ENCODE peak calls at places on chromosome 20, in ten cellular contexts. O is hepatocyte; C is adrenal gland; Y is stomach; A is thyroid gland; Z is effector memory CD4-positive, alpha-beta T cell; S is gastrocnemius medialis; T is WERI-Rb-1; U is heart right ventricle; X is esophagus squamous epithelium. L is an unnamed sample. For H3K36me3, the result is how much of the 10 kb centered on the place peaks cover.

GRCh38 chr20:47929368-47930115 is 144.3 kb upstream of the SULF2 start:
- DNase-seq in T (no peak), S (peak), O (no peak), C (peak), U (no peak), X (no peak), Z (no peak), Y (no peak), A (no peak), L (no peak)

GRCh38 chr20:53867741-53868351 is 202.5 kb downstream of the BCAS1 start:
- DNase-seq in Z (no peak), S (no peak), O (no peak), T (no peak), C (no peak), Y (no peak), A (no peak), U (no peak), X (no peak), L (no peak)

GRCh38 chr20:2658414-2659354 is 5.3 kb downstream of the IDH3B start:
- DNase-seq in Z (no peak), X (no peak), Y (no peak), C (no peak), U (no peak), A (no peak), S (no peak), T (no peak), O (no peak), L (no peak)

GRCh38 chr20:2840967-2841531 is 504 bp downstream of the VPS16 start:
- DNase-seq in X (no peak), U (peak), S (no peak), Y (peak), A (peak), C (peak), Z (no peak), O (peak), T (peak), L (peak)

GRCh38 chr20:51228763-51229162 is 205.9 kb upstream of the KCNG1 start:
- DNase-seq in Z (no peak), U (no peak), Y (no peak), S (no peak), O (no peak), C (no peak), A (no peak), X (no peak), T (no peak), L (no peak)

GRCh38 chr20:7859371-7859802 is 80.9 kb downstream of the HAO1 start:
- DNase-seq in U (no peak), T (peak), X (no peak), C (peak), S (no peak), Z (no peak), Y (no peak), O (peak), A (peak), L (no peak)

GRCh38 chr20:53943522-53944291 is 126.7 kb downstream of the BCAS1 start:
- DNase-seq in C (peak), U (no peak), S (no peak), Y (no peak), A (peak), X (no peak), T (no peak), Z (no peak), O (no peak), L (no peak)

GRCh38 chr20:11395581-11395980 is 522.1 kb upstream of the BTBD3 start:
- DNase-seq in O (no peak), Z (no peak), T (no peak), U (no peak), X (no peak), S (no peak), C (no peak), Y (no peak), A (no peak), L (no peak)

GRCh38 chr20:3980260-3981131 is 34.9 kb downstream of the RNF24 start:
- DNase-seq in S (no peak), A (no peak), X (no peak), C (peak), U (no peak), O (peak), Z (peak), T (no peak), Y (no peak), L (no peak)

GRCh38 chr20:61135266-61135665 is 116.8 kb upstream of the CDH4 start:
- DNase-seq in Z (no peak), T (no peak), S (no peak), A (no peak), O (no peak), Y (no peak), C (no peak), X (no peak), U (no peak), L (no peak)

GRCh38 chr20:62511915-62512610 is 36.3 kb upstream of the GATA5 start:
- DNase-seq in C (no peak), A (no peak), S (peak), T (peak), U (peak), O (no peak), Y (no peak), Z (no peak), X (no peak), L (peak)

GRCh38 chr20:5400164-5400762 is 83.5 kb upstream of the PROKR2 start:
- DNase-seq in U (no peak), T (no peak), A (no peak), Z (no peak), O (peak), X (no peak), C (peak), Y (no peak), S (no peak), L (no peak)

GRCh38 chr20:41524980-41525613 is 93.1 kb downstream of the CHD6 start:
- DNase-seq in S (peak), A (peak), O (peak), T (peak), C (peak), X (no peak), Y (peak), Z (no peak), U (peak), L (peak)

GRCh38 chr20:63957690-63958441 is 1.6 kb upstream of the UCKL1 start:
- DNase-seq in A (no peak), T (no peak), Z (no peak), O (peak), C (no peak), X (no peak), Y (peak), U (no peak), S (no peak), L (no peak)

GRCh38 chr20:23541330-23541729 is 27.0 kb downstream of the CST9L start:
- DNase-seq in C (peak), X (no peak), U (no peak), Z (no peak), O (peak), S (no peak), A (no peak), T (peak), Y (no peak), L (no peak)

GRCh38 chr20:36932476-36933426 is 18.8 kb downstream of the SAMHD1 start:
- DNase-seq in U (no peak), Z (no peak), Y (no peak), C (no peak), X (no peak), T (no peak), S (no peak), O (no peak), A (peak), L (no peak)

DNA sequence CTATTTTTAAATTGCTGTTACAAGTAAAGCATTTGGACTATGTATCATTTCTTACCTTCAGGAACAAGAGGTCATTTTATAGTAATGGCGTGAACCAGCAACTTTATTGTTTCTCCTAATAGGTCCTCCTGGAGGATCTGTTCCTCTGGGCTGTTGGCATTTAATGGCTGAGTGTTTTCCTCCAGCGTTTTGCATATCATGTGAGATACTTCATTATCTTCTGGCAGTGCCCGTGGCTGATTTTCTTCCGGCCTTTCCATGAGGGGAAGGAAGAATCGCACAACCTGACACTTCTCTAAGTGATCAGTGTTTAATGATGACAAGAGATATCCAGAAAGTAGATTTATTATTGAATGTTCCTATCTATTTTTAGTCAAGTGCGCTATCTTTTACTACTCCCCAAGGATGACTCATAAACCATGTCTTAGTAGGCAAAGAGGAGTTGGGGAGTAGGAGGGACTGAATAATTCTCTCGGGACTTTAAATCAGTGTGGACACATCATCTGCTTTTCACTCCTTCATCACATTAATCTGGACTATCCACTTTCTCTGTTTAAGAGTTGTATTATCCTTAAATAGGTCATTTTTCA is 149.6 kb downstream of the PLCB4 start:
- DNase-seq in O (no peak), C (peak), Y (no peak), Z (no peak), A (no peak), S (no peak), X (no peak), U (no peak), T (no peak), L (no peak)
- H3K4me3 ChIP-seq in O (no peak), C (no peak), Y (no peak), Z (no peak), A (no peak), S (no peak), X (no peak), U (no peak), T (no peak), L (peak)

GRCh38 chr20:38900606-38901005 is 25.6 kb upstream of the FAM83D start:
- DNase-seq in O (no peak), A (no peak), C (no peak), Z (no peak), S (no peak), X (no peak), Y (no peak), T (no peak), U (no peak), L (no peak)

GRCh38 chr20:38902601-38903000 is 23.6 kb upstream of the FAM83D start:
- DNase-seq in X (no peak), U (no peak), Z (no peak), Y (no peak), A (no peak), O (no peak), T (no peak), C (no peak), S (no peak), L (no peak)

GRCh38 chr20:38905375-38905774 is 20.8 kb upstream of the FAM83D start:
- DNase-seq in T (no peak), O (no peak), X (no peak), Y (no peak), U (no peak), S (no peak), A (no peak), Z (no peak), C (peak), L (no peak)

GRCh38 chr20:38907918-38908677 is 18.1 kb upstream of the FAM83D start:
- DNase-seq in Y (no peak), X (no peak), O (no peak), Z (no peak), C (no peak), S (no peak), U (no peak), A (no peak), T (no peak), L (no peak)

DNA sequence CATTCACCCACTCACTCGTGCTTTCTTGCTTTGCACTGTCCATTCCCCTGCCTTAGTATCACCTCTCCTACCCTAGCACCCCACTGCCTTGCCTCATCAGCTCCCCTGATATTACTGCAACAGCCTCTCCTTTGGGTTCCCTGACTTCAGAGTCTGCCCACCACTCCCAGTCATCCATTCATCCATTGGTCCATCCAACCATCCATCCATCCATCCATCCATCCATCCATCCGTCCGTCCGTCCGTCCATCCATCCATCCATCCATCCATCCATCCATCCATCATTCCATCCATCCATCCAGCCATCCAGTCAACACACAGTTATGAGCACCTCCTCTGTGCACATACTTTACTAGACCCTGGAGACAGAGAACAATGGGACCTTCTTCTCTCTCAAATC is 22.9 kb upstream of the FAM83D start:
- DNase-seq in U (no peak), Z (no peak), A (no peak), C (no peak), Y (no peak), O (no peak), S (no peak), X (no peak), T (no peak), L (no peak)
- H3K36me3 ChIP-seq in U (under half), Z (half or more), A (under half), C (under half), Y (under half), O (under half), S (under half), X (under half), T (under half), L (under half)

GRCh38 chr20:33474097-33474846 is 15.6 kb upstream of the CBFA2T2 start:
- DNase-seq in C (no peak), Y (no peak), S (no peak), T (no peak), Z (no peak), O (peak), U (no peak), X (no peak), A (no peak), L (no peak)

GRCh38 chr20:33472868-33473267 is 17.0 kb upstream of the CBFA2T2 start:
- DNase-seq in T (no peak), A (no peak), Y (no peak), U (no peak), O (no peak), C (no peak), S (no peak), X (no peak), Z (no peak), L (no peak)

GRCh38 chr20:33477386-33478234 is 12.3 kb upstream of the CBFA2T2 start:
- DNase-seq in U (no peak), X (no peak), S (no peak), A (no peak), C (no peak), Y (peak), O (no peak), Z (no peak), T (no peak), L (no peak)

GRCh38 chr20:33474963-33475362 is 14.9 kb upstream of the CBFA2T2 start:
- DNase-seq in S (no peak), U (no peak), Y (no peak), C (no peak), O (no peak), Z (no peak), T (no peak), A (no peak), X (no peak), L (no peak)

GRCh38 chr20:33475381-33476160 is 14.3 kb upstream of the CBFA2T2 start:
- DNase-seq in U (no peak), S (no peak), O (no peak), Y (no peak), C (no peak), Z (no peak), A (no peak), X (no peak), T (peak), L (no peak)
- H3K4me3 ChIP-seq in U (no peak), S (no peak), O (no peak), Y (no peak), C (no peak), Z (no peak), A (no peak), X (no peak), T (peak), L (no peak)

GRCh38 chr20:56517641-56518040 is 6.9 kb upstream of the FAM209A start:
- DNase-seq in X (no peak), U (no peak), A (no peak), S (no peak), Z (no peak), Y (no peak), T (no peak), O (no peak), C (no peak), L (no peak)
- H3K36me3 ChIP-seq in X (half or more), U (under half), A (under half), S (half or more), Z (half or more), Y (half or more), T (under half), O (under half), C (under half), L (half or more)

DNA sequence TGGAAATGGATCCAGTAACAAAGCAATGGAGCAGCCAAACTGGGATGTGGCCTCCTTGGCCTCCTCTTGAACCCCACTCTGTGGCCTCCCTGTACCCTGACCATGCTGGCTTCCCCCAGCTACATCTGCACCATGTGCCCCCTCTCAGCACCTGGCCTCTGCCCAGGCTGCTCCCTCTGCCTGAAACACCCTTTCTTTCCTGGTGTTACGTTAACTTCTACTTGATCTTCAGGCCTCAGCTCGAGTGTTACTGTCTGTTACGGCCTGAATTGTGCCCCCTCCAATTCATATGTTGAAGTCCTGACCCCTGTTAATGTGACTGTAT is 30.2 kb downstream of the NOL4L start:
- DNase-seq in A (no peak), O (no peak), Y (no peak), T (no peak), S (no peak), C (no peak), Z (no peak), X (no peak), U (no peak), L (no peak)
- H3K4me3 ChIP-seq in A (no peak), O (no peak), Y (no peak), T (no peak), S (no peak), C (no peak), Z (no peak), X (no peak), U (no peak), L (no peak)

DNA sequence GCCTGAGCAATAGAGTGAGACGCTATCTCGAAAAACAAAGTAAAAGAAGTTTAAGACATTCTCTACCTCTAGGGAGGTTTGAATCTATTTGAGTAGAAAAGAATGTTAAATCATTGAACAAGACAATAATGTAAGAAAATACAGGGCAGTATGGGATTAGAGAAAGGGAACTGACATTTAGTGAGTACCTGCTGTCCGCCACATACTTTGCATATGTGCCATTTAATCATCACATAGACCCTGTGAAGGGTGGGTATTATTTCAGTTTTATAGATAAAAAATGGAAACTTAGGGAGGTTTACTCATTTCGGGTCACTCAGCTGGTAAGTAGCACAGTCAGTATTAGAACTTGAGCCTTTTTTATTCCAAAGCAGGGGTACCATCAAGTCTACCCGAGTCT is 31.4 kb downstream of the STK4 start:
- DNase-seq in X (no peak), C (no peak), A (no peak), U (no peak), Z (no peak), O (no peak), S (no peak), T (no peak), Y (no peak), L (no peak)
- H3K36me3 ChIP-seq in X (half or more), C (under half), A (under half), U (under half), Z (half or more), O (under half), S (half or more), T (under half), Y (half or more), L (under half)

GRCh38 chr20:38856570-38856969 is 51.1 kb downstream of the PPP1R16B start:
- DNase-seq in T (no peak), C (no peak), S (no peak), O (no peak), Z (no peak), X (no peak), U (no peak), A (no peak), Y (no peak), L (no peak)

GRCh38 chr20:38855356-38855755 is 49.9 kb downstream of the PPP1R16B start:
- DNase-seq in T (no peak), O (no peak), U (no peak), C (no peak), A (no peak), Z (no peak), Y (no peak), X (no peak), S (no peak), L (no peak)

GRCh38 chr20:38857703-38858102 is 52.2 kb downstream of the PPP1R16B start:
- DNase-seq in O (no peak), C (no peak), Y (no peak), S (no peak), A (no peak), X (no peak), T (no peak), Z (no peak), U (no peak), L (no peak)

GRCh38 chr20:38854654-38855066 is 49.2 kb downstream of the PPP1R16B start:
- DNase-seq in C (no peak), Y (no peak), Z (no peak), U (no peak), S (no peak), O (no peak), A (no peak), T (no peak), X (no peak), L (no peak)

DNA sequence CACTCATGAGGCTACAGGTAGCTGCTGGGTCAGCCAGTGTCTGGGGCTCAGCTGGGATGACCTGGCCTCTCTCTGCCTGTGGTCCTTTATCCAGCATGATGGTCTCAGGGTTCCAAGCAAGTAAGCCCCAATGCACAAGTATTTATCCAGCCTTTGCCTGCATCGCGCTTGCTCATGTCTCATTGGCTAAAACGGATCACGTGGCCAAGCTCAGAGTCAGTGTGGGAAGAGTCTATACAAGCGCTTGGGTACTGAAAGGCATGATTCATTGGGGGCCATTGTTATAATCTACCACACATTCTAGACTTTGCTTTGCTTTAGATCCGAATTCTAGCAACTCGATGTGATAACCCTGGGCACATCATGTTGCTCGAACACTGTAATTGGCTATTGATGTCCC is 48.3 kb downstream of the PPP1R16B start:
- DNase-seq in U (no peak), S (no peak), Y (no peak), Z (no peak), O (no peak), A (peak), T (no peak), X (no peak), C (no peak), L (no peak)
- H3K4me3 ChIP-seq in U (no peak), S (no peak), Y (no peak), Z (no peak), O (no peak), A (no peak), T (no peak), X (no peak), C (no peak), L (no peak)

GRCh38 chr20:35721621-35722020 is 20.4 kb downstream of the RBM39 start:
- DNase-seq in A (no peak), T (no peak), O (no peak), C (no peak), Z (no peak), X (no peak), Y (no peak), S (no peak), U (no peak), L (no peak)
- H3K36me3 ChIP-seq in A (half or more), T (half or more), O (under half), C (under half), Z (half or more), X (half or more), Y (half or more), S (half or more), U (half or more), L (half or more)

DNA sequence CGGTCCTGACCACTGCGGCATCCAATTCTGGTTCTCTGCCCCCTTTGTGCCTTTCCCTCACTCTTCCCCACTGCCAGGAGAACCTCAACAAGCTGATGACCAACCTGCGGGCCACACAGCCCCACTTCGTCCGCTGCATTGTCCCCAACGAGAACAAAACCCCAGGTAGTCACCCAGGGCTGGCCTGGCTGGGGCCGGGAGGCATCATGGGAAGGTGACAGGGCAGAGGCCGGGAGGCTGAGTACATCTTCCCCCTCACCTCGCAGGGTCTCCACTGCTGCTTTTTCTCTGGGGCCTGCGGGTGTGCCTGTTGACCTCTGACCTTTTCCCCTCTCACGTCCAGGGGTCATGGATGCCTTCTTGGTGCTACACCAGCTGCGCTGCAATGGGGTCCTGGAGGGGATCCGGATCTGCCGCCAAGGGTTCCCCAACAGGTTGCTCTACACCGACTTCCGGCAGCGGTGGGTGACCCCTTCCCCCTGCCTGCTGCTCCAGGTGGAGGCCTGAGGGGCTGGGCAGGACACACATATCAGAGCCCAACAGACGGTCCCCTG is 35.1 kb downstream of the MYH7B start:
- DNase-seq in Z (no peak), X (no peak), U (no peak), T (no peak), S (no peak), Y (no peak), A (no peak), C (no peak), O (no peak), L (no peak)
- H3K4me3 ChIP-seq in Z (no peak), X (no peak), U (no peak), T (no peak), S (no peak), Y (no peak), A (no peak), C (no peak), O (no peak), L (no peak)

L was measured in psoas muscle.